ENCODE peak calls at places on chromosomes 13 and 19, in four cellular contexts. R is fibroblast of lung, K is esophagus squamous epithelium, D is colonic mucosa. S is an unnamed sample.
A peak's percentile ranks its signal among the peaks of the same experiment; 100 is the strongest.

GRCh38 chr13:65292488-65292901 is 1937.6 kb downstream of the PCDH9 start:
- DNase-seq in D (no peak), K (no peak), R (peak; percentile 87), S (peak; percentile 1)

GRCh38 chr13:26540319-26540718 is 17.2 kb upstream of the WASF3 start:
- DNase-seq in D (no peak), R (no peak), K (no peak), S (no peak)

GRCh38 chr19:51690359-51691121 is 2.6 kb upstream of the SPACA6 start:
- DNase-seq in K (no peak), R (peak; percentile 79), D (peak; percentile 49), S (peak; percentile 80)

GRCh38 chr19:6664916-6665315 is 5.0 kb downstream of the TNFSF14 start:
- DNase-seq in K (no peak), R (no peak), D (no peak), S (no peak)

GRCh38 chr13:28347456-28348371 is 147.2 kb downstream of the FLT1 start:
- DNase-seq in D (no peak), K (no peak), R (peak; percentile 57), S (no peak)

GRCh38 chr19:58040751-58041525 is 7.1 kb downstream of the ZSCAN1 start:
- DNase-seq in D (no peak), R (no peak), K (no peak), S (no peak)

GRCh38 chr13:110233682-110234280 is 73.2 kb downstream of the COL4A1 start:
- DNase-seq in R (no peak), D (no peak), K (no peak), S (no peak)

GRCh38 chr19:1923319-1923718 is 17.7 kb upstream of the CSNK1G2 start:
- DNase-seq in R (no peak), D (no peak), K (no peak), S (no peak)

GRCh38 chr19:18587962-18588610 is 512 bp upstream of the REX1BD start:
- DNase-seq in D (no peak), K (no peak), R (no peak), S (no peak)

GRCh38 chr19:13782537-13782936 is 8.3 kb downstream of the C19orf53 start:
- DNase-seq in K (no peak), D (peak; percentile 32), R (peak; percentile 67), S (no peak)

GRCh38 chr13:24119593-24120508 is 40.7 kb upstream of the SPATA13 start:
- DNase-seq in D (no peak), K (no peak), R (peak; percentile 79), S (no peak)

GRCh38 chr13:99811067-99811715 is 160.4 kb downstream of the ZIC5 start:
- DNase-seq in R (no peak), D (no peak), K (no peak), S (no peak)

GRCh38 chr19:17255150-17255621 is 9.4 kb downstream of the USHBP1 start:
- DNase-seq in R (no peak), K (no peak), D (no peak), S (no peak)

GRCh38 chr13:110062077-110062776 is 244.7 kb downstream of the COL4A1 start:
- DNase-seq in D (no peak), K (no peak), R (peak; percentile 59), S (no peak)

GRCh38 chr13:22232186-22232585 is 561.3 kb downstream of the FGF9 start:
- DNase-seq in D (no peak), R (no peak), K (no peak), S (no peak)

GRCh38 chr19:4589579-4590410 is 30.3 kb upstream of the SEMA6B start:
- DNase-seq in R (no peak), D (no peak), K (no peak), S (no peak)

GRCh38 chr13:76600086-76600485 is 286.1 kb downstream of the KCTD12 start:
- DNase-seq in D (no peak), R (no peak), K (no peak), S (no peak)

GRCh38 chr19:55383789-55384575 is at the start of gene TMEM238:
- DNase-seq in D (peak; percentile 83), R (peak; percentile 71), K (no peak), S (peak; percentile 73)

GRCh38 chr13:21749410-21749809 is 78.5 kb downstream of the FGF9 start:
- DNase-seq in R (peak; percentile 64), K (no peak), D (no peak), S (no peak)

GRCh38 chr19:1768248-1768647 is 14.9 kb downstream of the ONECUT3 start:
- DNase-seq in R (no peak), D (no peak), K (no peak), S (peak; percentile 76)

GRCh38 chr19:54069482-54069881 is 5.8 kb upstream of the VSTM1 start:
- DNase-seq in R (no peak), K (no peak), D (no peak), S (no peak)

GRCh38 chr19:34959021-34959420 is 5.0 kb downstream of the ZNF792 start:
- DNase-seq in R (no peak), K (no peak), D (no peak), S (no peak)
- H3K9me3 ChIP-seq in R (peaks cover 14% of the 10 kb centered on the region), K (peaks cover 75% of the 10 kb centered on the region), D (peaks cover 20% of the 10 kb centered on the region), S (peaks cover 72% of the 10 kb centered on the region)

GRCh38 chr13:33610471-33611015 is 207.4 kb upstream of the RFC3 start:
- DNase-seq in R (peak; percentile 56), D (peak; percentile 23), K (no peak), S (peak; percentile 78)
- H3K4me3 ChIP-seq in R (no peak overlapping the region), D (no peak overlapping the region), K (peak overlapping the region; percentile 30), S (peak overlapping the region; percentile 18)

GRCh38 chr13:101977475-101977874 is 424.4 kb downstream of the FGF14 start:
- DNase-seq in K (no peak), D (no peak), R (no peak), S (no peak)
- H3K27ac ChIP-seq in K (peak overlapping the region; percentile 39), D (no peak overlapping the region), R (no peak overlapping the region), S (no peak overlapping the region)

GRCh38 chr19:50290011-50290410 is 39.2 kb downstream of the KCNC3 start:
- DNase-seq in R (no peak), K (no peak), D (no peak), S (no peak)
- H3K9me3 ChIP-seq in R (no peaks in the 10 kb centered on the region), K (peaks cover 35% of the 10 kb centered on the region), D (no peaks in the 10 kb centered on the region), S (peaks cover 9% of the 10 kb centered on the region)

DNA sequence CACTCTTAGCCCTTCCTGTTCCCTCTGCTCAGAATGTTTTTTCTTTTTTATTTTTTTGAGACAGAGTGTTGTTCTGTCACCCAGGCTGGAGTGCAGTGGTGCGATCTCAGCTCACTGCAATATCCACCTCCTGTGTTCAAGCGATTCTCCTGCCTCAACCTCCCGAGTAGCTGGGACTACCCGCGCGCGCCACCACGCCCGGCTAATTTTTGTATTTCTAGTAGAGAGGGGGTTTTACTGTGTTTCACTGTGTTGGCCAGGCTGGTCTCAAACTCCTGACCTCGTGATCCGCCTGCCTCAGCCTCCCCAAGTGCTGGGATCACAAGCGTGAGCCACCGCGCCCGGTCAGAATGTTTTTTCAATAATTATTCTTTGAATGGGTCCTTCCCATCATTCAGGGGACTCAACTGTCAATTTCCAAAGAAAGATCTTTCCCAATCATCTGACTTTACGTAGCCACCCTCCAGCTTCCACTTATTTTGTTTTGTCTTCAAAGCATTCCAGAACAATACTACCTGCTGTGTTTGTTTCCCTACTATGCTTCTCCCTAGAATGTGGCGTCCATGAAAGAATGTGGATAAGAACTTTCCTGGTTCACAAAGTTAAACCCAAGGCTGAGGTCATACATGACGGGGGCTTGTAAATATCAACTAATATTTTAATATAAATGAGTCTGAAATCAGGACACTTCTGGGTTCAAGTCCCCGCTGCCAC is 1.2 kb downstream of the NDUFA7 start:
- DNase-seq in D (no peak), K (no peak), R (no peak), S (no peak)
- H3K4me3 ChIP-seq in D (peak overlapping the region; percentile 97), K (peak overlapping the region; percentile 89), R (peak overlapping the region; percentile 95), S (peak overlapping the region; percentile 89)

DNA sequence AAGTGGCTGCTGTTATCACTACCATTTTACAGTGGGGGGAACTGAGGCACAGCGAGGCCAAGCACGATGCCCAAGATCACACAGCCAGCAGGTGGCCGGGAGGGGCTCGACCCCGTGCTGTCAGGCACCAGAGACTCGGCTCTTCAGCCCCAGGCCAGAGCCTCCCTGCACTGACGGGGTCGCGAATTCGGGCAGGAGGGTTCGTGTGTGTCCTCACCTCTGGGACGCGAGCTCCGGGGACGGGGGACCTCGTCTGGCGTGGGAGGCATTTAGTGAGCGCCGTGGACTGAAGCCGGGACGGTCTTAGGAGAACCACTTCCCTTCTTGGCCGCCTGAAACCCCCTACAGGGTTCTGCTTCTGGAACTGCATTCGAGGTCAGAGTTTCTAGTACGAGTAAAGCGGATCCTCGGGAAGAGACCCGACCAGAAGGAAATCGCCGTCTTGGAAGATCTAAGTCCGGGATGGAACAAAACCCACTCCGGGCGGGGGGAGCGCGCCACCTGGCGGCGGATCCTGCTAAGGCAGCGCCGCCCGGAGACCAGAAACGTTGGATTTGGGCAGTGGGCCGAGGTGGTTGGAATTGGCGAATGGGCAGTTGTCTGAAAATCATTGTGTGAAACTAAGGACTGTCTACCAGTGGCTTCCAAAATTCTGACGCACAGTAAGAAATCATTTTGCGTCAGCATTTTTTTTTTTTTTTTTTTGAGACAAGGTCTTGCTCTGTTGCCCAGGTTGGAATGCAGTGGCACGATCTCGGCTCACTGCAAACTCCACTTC is 21.2 kb downstream of the ZNF114 start:
- DNase-seq in R (peak; percentile 78), K (no peak), D (peak; percentile 78), S (peak; percentile 85)
- H3K27ac ChIP-seq in R (no peak overlapping the region), K (no peak overlapping the region), D (no peak overlapping the region), S (peak overlapping the region; percentile 71)

GRCh38 chr19:44345969-44346368 is 10.5 kb downstream of the ZNF112 start:
- DNase-seq in K (no peak), D (no peak), R (peak; percentile 9), S (peak; percentile 4)
- H3K9me3 ChIP-seq in K (peaks cover 84% of the 10 kb centered on the region), D (no peaks in the 10 kb centered on the region), R (no peaks in the 10 kb centered on the region), S (peaks cover 27% of the 10 kb centered on the region)

GRCh38 chr19:45245334-45245787 is at the start of gene EXOC3L2:
- DNase-seq in K (no peak), R (no peak), D (no peak), S (no peak)
- H3K4me3 ChIP-seq in K (peak within 1 kb of the TSS; percentile 16), R (no peak within 1 kb of the TSS), D (no peak within 1 kb of the TSS), S (no peak within 1 kb of the TSS)

GRCh38 chr13:38348890-38349289 is 761 bp upstream of the UFM1 start:
- DNase-seq in D (peak; percentile 27), R (peak; percentile 53), K (no peak), S (no peak)

GRCh38 chr13:38341149-38341692 is 8.4 kb upstream of the UFM1 start:
- DNase-seq in R (peak; percentile 16), K (no peak), D (no peak), S (no peak)

GRCh38 chr13:38349386-38350113 is at the start of gene UFM1:
- DNase-seq in D (peak; percentile 94), R (peak; percentile 96), K (peak; percentile 43), S (peak; percentile 98)

GRCh38 chr13:38350114-38350617 is 515 bp downstream of the UFM1 start:
- DNase-seq in D (peak; percentile 77), R (peak; percentile 68), K (no peak), S (no peak)

DNA sequence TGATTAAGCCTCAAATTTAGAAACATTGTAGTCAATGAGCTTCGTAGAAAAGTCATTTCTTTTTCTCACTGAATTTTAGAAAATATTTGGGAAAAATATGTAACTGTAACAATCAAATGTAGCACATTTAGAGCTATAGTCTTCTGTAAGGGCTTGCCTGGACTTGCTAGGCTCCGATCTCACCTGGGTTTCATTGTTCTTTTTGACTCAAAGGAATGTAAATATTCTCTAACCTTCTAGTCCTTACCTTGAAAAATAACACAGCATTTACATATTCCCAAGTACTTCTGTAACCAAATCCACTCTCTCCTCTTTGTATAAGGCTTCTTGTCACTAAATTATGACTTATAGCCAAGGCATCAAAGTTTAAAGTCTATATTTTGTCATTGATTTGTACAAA is 2.9 kb upstream of the UFM1 start:
- DNase-seq in R (no peak), D (no peak), K (no peak), S (no peak)
- H3K27ac ChIP-seq in R (no peak overlapping the region), D (no peak overlapping the region), K (no peak overlapping the region), S (no peak overlapping the region)